ENCODE peak calls at places on chromosomes 7 and 10, in nine cellular contexts. One of them, this sample, is unnamed.

GRCh38 chr7:27123021-27123476 is 7.5 kb downstream of the HOXA4 start:
- DNase-seq in PC-3: no peak
- DNase-seq in SK-N-SH: no peak
- DNase-seq in GM23248: no peak
- DNase-seq in hepatocyte: no peak
- DNase-seq in GM23338: peak; percentile 54
- DNase-seq in neural progenitor cell: no peak
- DNase-seq in MM.1S: no peak
- DNase-seq in HCT116: no peak
- DNase-seq in this sample: no peak

GRCh38 chr7:66187894-66188293 is 17.2 kb upstream of the TPST1 start:
- DNase-seq in PC-3: no peak
- DNase-seq in SK-N-SH: no peak
- DNase-seq in GM23248: peak; percentile 96
- DNase-seq in hepatocyte: peak; percentile 73
- DNase-seq in GM23338: no peak
- DNase-seq in neural progenitor cell: no peak
- DNase-seq in MM.1S: no peak
- DNase-seq in HCT116: no peak
- DNase-seq in this sample: no peak

GRCh38 chr10:113230018-113230610 is 280.1 kb downstream of the TCF7L2 start:
- DNase-seq in PC-3: no peak
- DNase-seq in SK-N-SH: no peak
- DNase-seq in GM23248: no peak
- DNase-seq in hepatocyte: no peak
- DNase-seq in GM23338: peak; percentile 19
- DNase-seq in neural progenitor cell: no peak
- DNase-seq in MM.1S: no peak
- DNase-seq in HCT116: no peak
- DNase-seq in this sample: no peak

GRCh38 chr7:17770710-17771375 is 169.5 kb downstream of the SNX13 start:
- DNase-seq in PC-3: no peak
- DNase-seq in SK-N-SH: no peak
- DNase-seq in GM23248: no peak
- DNase-seq in hepatocyte: no peak
- DNase-seq in GM23338: no peak
- DNase-seq in neural progenitor cell: no peak
- DNase-seq in MM.1S: no peak
- DNase-seq in HCT116: no peak
- DNase-seq in this sample: no peak

GRCh38 chr7:91553410-91553895 is 289.2 kb downstream of the FZD1 start:
- DNase-seq in PC-3: no peak
- DNase-seq in SK-N-SH: peak; percentile 15
- DNase-seq in GM23248: no peak
- DNase-seq in hepatocyte: no peak
- DNase-seq in GM23338: peak; percentile 8
- DNase-seq in neural progenitor cell: no peak
- DNase-seq in MM.1S: no peak
- DNase-seq in HCT116: no peak
- DNase-seq in this sample: no peak

GRCh38 chr7:18119985-18120384 is 92.3 kb upstream of the PRPS1L1 start:
- DNase-seq in PC-3: peak; percentile 38
- DNase-seq in SK-N-SH: no peak
- DNase-seq in GM23248: peak; percentile 42
- DNase-seq in hepatocyte: no peak
- DNase-seq in GM23338: peak; percentile 53
- DNase-seq in neural progenitor cell: peak; percentile 50
- DNase-seq in MM.1S: no peak
- DNase-seq in HCT116: peak; percentile 3
- DNase-seq in this sample: no peak

GRCh38 chr10:36880898-36881297 is 244.5 kb upstream of the ANKRD30A start:
- DNase-seq in PC-3: peak; percentile 93
- DNase-seq in SK-N-SH: peak; percentile 23
- DNase-seq in GM23248: peak; percentile 65
- DNase-seq in hepatocyte: peak; percentile 13
- DNase-seq in GM23338: peak; percentile 60
- DNase-seq in neural progenitor cell: peak; percentile 36
- DNase-seq in MM.1S: peak; percentile 34
- DNase-seq in HCT116: no peak
- DNase-seq in this sample: peak; percentile 48

GRCh38 chr7:111424768-111425167 is 137.5 kb downstream of the IMMP2L start:
- DNase-seq in PC-3: peak; percentile 70
- DNase-seq in SK-N-SH: no peak
- DNase-seq in GM23248: peak; percentile 65
- DNase-seq in hepatocyte: peak; percentile 16
- DNase-seq in GM23338: no peak
- DNase-seq in neural progenitor cell: no peak
- DNase-seq in MM.1S: no peak
- DNase-seq in HCT116: no peak
- DNase-seq in this sample: no peak

GRCh38 chr7:156238366-156239133 is 402.0 kb upstream of the RNF32 start:
- DNase-seq in PC-3: no peak
- DNase-seq in SK-N-SH: no peak
- DNase-seq in GM23248: no peak
- DNase-seq in hepatocyte: no peak
- DNase-seq in GM23338: no peak
- DNase-seq in neural progenitor cell: no peak
- DNase-seq in MM.1S: no peak
- DNase-seq in HCT116: no peak
- DNase-seq in this sample: no peak

GRCh38 chr10:133559216-133559615 is 6.2 kb downstream of the SYCE1 start:
- DNase-seq in PC-3: no peak
- DNase-seq in SK-N-SH: no peak
- DNase-seq in GM23248: no peak
- DNase-seq in hepatocyte: no peak
- DNase-seq in GM23338: no peak
- DNase-seq in neural progenitor cell: no peak
- DNase-seq in MM.1S: no peak
- DNase-seq in HCT116: no peak
- DNase-seq in this sample: no peak

GRCh38 chr7:16839646-16840045 is 34.8 kb upstream of the AGR2 start:
- DNase-seq in PC-3: no peak
- DNase-seq in SK-N-SH: no peak
- DNase-seq in GM23248: peak; percentile 46
- DNase-seq in hepatocyte: no peak
- DNase-seq in GM23338: no peak
- DNase-seq in neural progenitor cell: no peak
- DNase-seq in MM.1S: no peak
- DNase-seq in HCT116: no peak
- DNase-seq in this sample: no peak

GRCh38 chr10:75253281-75254220 is 17.8 kb upstream of the COMTD1 start:
- DNase-seq in PC-3: no peak
- DNase-seq in SK-N-SH: no peak
- DNase-seq in GM23248: no peak
- DNase-seq in hepatocyte: no peak
- DNase-seq in GM23338: no peak
- DNase-seq in neural progenitor cell: no peak
- DNase-seq in MM.1S: peak; percentile 62
- DNase-seq in HCT116: no peak
- DNase-seq in this sample: no peak

DNA sequence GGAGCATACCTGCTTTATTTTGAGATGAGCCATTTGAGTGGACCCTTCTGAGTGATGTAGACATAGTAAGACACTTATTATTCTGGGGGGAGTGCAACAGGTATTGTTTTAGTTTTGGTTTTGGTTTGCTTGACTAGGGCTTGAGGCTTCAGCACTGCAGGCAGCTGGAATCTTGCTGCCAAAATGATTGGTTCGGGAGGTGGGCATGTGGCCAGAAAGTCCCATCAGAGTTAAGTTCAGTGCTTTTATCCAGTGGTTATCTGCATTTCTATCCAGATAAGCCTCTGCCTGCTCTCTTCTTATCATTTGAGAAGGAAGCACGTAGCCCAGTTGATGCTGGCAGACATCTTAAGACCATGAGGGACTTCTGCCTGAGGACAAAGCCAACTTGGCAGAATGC is 9.5 kb upstream of the JAZF1 start:
- DNase-seq in PC-3: no peak
- DNase-seq in SK-N-SH: no peak
- DNase-seq in GM23248: no peak
- DNase-seq in hepatocyte: no peak
- DNase-seq in GM23338: no peak
- DNase-seq in neural progenitor cell: no peak
- DNase-seq in MM.1S: no peak
- DNase-seq in HCT116: no peak
- DNase-seq in this sample: no peak
- H3K4me2 ChIP-seq in PC-3: no peak overlapping the region
- H3K4me2 ChIP-seq in SK-N-SH: no peak overlapping the region
- H3K4me2 ChIP-seq in GM23248: no peak overlapping the region
- H3K4me2 ChIP-seq in hepatocyte: peak overlapping the region; percentile 12
- H3K4me2 ChIP-seq in GM23338: peak overlapping the region; percentile 19
- H3K4me2 ChIP-seq in neural progenitor cell: no peak overlapping the region
- H3K4me2 ChIP-seq in MM.1S: peak overlapping the region; percentile 6
- H3K4me2 ChIP-seq in HCT116: no peak overlapping the region
- H3K4me2 ChIP-seq in this sample: no peak overlapping the region

GRCh38 chr10:131960631-131961046 is 21.1 kb downstream of the BNIP3 start:
- DNase-seq in PC-3: no peak
- DNase-seq in SK-N-SH: no peak
- DNase-seq in GM23248: no peak
- DNase-seq in hepatocyte: no peak
- DNase-seq in GM23338: peak; percentile 24
- DNase-seq in neural progenitor cell: no peak
- DNase-seq in MM.1S: no peak
- DNase-seq in HCT116: no peak
- DNase-seq in this sample: no peak

GRCh38 chr10:131961047-131961776 is 20.5 kb downstream of the BNIP3 start:
- DNase-seq in PC-3: no peak
- DNase-seq in SK-N-SH: peak; percentile 54
- DNase-seq in GM23248: no peak
- DNase-seq in hepatocyte: no peak
- DNase-seq in GM23338: no peak
- DNase-seq in neural progenitor cell: no peak
- DNase-seq in MM.1S: no peak
- DNase-seq in HCT116: no peak
- DNase-seq in this sample: no peak

GRCh38 chr10:131963811-131964210 is 17.9 kb downstream of the BNIP3 start:
- DNase-seq in PC-3: no peak
- DNase-seq in SK-N-SH: no peak
- DNase-seq in GM23248: no peak
- DNase-seq in hepatocyte: no peak
- DNase-seq in GM23338: no peak
- DNase-seq in neural progenitor cell: no peak
- DNase-seq in MM.1S: no peak
- DNase-seq in HCT116: no peak
- DNase-seq in this sample: no peak

GRCh38 chr10:131963350-131963749 is 18.4 kb downstream of the BNIP3 start:
- DNase-seq in PC-3: no peak
- DNase-seq in SK-N-SH: no peak
- DNase-seq in GM23248: no peak
- DNase-seq in hepatocyte: no peak
- DNase-seq in GM23338: no peak
- DNase-seq in neural progenitor cell: no peak
- DNase-seq in MM.1S: no peak
- DNase-seq in HCT116: no peak
- DNase-seq in this sample: no peak

GRCh38 chr10:131961777-131962450 is 19.8 kb downstream of the BNIP3 start:
- DNase-seq in PC-3: no peak
- DNase-seq in SK-N-SH: peak; percentile 73
- DNase-seq in GM23248: peak; percentile 84
- DNase-seq in hepatocyte: no peak
- DNase-seq in GM23338: no peak
- DNase-seq in neural progenitor cell: no peak
- DNase-seq in MM.1S: no peak
- DNase-seq in HCT116: no peak
- DNase-seq in this sample: no peak
- H3K4me3 ChIP-seq in PC-3: no peak overlapping the region
- H3K4me3 ChIP-seq in SK-N-SH: peak overlapping the region; percentile 56
- H3K4me3 ChIP-seq in GM23248: peak overlapping the region; percentile 64
- H3K4me3 ChIP-seq in hepatocyte: no peak overlapping the region
- H3K4me3 ChIP-seq in GM23338: no peak overlapping the region
- H3K4me3 ChIP-seq in neural progenitor cell: no peak overlapping the region
- H3K4me3 ChIP-seq in MM.1S: no peak overlapping the region
- H3K4me3 ChIP-seq in HCT116: no peak overlapping the region
- H3K4me3 ChIP-seq in this sample: no peak overlapping the region

GRCh38 chr10:56178210-56178609 is 182.8 kb downstream of the ZWINT start:
- DNase-seq in PC-3: peak; percentile 11
- DNase-seq in SK-N-SH: peak; percentile 11
- DNase-seq in GM23248: no peak
- DNase-seq in hepatocyte: no peak
- DNase-seq in GM23338: peak; percentile 19
- DNase-seq in neural progenitor cell: no peak
- DNase-seq in MM.1S: no peak
- DNase-seq in HCT116: no peak
- DNase-seq in this sample: no peak
- TF ChIP-seq EZH2phosphoT487 in PC-3: no peak
- TF ChIP-seq EZH2phosphoT487 in SK-N-SH: no peak
- TF ChIP-seq EZH2phosphoT487 in GM23248: no peak
- TF ChIP-seq EZH2phosphoT487 in hepatocyte: no peak
- TF ChIP-seq EZH2phosphoT487 in GM23338: no peak
- TF ChIP-seq EZH2phosphoT487 in neural progenitor cell: no peak
- TF ChIP-seq EZH2phosphoT487 in MM.1S: no peak
- TF ChIP-seq EZH2phosphoT487 in HCT116: no peak
- TF ChIP-seq EZH2phosphoT487 in this sample: no peak

GRCh38 chr7:143248781-143249354 is 14.4 kb upstream of the GSTK1 start:
- DNase-seq in PC-3: peak; percentile 76
- DNase-seq in SK-N-SH: no peak
- DNase-seq in GM23248: no peak
- DNase-seq in hepatocyte: peak; percentile 64
- DNase-seq in GM23338: no peak
- DNase-seq in neural progenitor cell: no peak
- DNase-seq in MM.1S: no peak
- DNase-seq in HCT116: no peak
- DNase-seq in this sample: no peak

GRCh38 chr7:143247372-143247771 is 15.9 kb upstream of the GSTK1 start:
- DNase-seq in PC-3: no peak
- DNase-seq in SK-N-SH: no peak
- DNase-seq in GM23248: no peak
- DNase-seq in hepatocyte: no peak
- DNase-seq in GM23338: no peak
- DNase-seq in neural progenitor cell: no peak
- DNase-seq in MM.1S: no peak
- DNase-seq in HCT116: no peak
- DNase-seq in this sample: no peak

GRCh38 chr7:143250199-143250598 is 13.0 kb upstream of the GSTK1 start:
- DNase-seq in PC-3: no peak
- DNase-seq in SK-N-SH: no peak
- DNase-seq in GM23248: no peak
- DNase-seq in hepatocyte: no peak
- DNase-seq in GM23338: no peak
- DNase-seq in neural progenitor cell: no peak
- DNase-seq in MM.1S: no peak
- DNase-seq in HCT116: no peak
- DNase-seq in this sample: no peak

GRCh38 chr7:143252002-143252401 is 11.2 kb upstream of the GSTK1 start:
- DNase-seq in PC-3: no peak
- DNase-seq in SK-N-SH: no peak
- DNase-seq in GM23248: no peak
- DNase-seq in hepatocyte: no peak
- DNase-seq in GM23338: no peak
- DNase-seq in neural progenitor cell: no peak
- DNase-seq in MM.1S: no peak
- DNase-seq in HCT116: no peak
- DNase-seq in this sample: no peak

DNA sequence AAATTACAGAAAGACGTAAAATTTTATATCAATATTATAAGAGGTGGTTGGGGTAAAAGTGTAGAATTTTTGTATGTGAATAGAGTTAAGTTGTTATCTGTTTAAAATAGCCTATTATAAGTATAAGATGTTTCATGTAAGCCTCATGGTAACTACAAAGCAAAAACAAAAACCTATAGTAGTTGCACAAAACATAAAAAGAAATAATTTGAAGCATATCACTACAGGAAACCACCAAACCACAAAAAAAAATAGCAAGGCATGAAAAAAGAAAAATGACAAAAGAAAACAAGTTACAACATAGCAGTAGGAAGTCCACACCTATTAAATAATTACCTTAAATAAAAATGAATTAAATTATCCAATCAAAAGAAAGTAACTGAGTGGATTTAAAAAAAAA is 12.4 kb upstream of the GSTK1 start:
- DNase-seq in PC-3: no peak
- DNase-seq in SK-N-SH: no peak
- DNase-seq in GM23248: no peak
- DNase-seq in hepatocyte: no peak
- DNase-seq in GM23338: no peak
- DNase-seq in neural progenitor cell: no peak
- DNase-seq in MM.1S: peak; percentile 57
- DNase-seq in HCT116: no peak
- DNase-seq in this sample: no peak
- H3K4me2 ChIP-seq in PC-3: no peak overlapping the region
- H3K4me2 ChIP-seq in SK-N-SH: no peak overlapping the region
- H3K4me2 ChIP-seq in GM23248: no peak overlapping the region
- H3K4me2 ChIP-seq in hepatocyte: no peak overlapping the region
- H3K4me2 ChIP-seq in GM23338: no peak overlapping the region
- H3K4me2 ChIP-seq in neural progenitor cell: no peak overlapping the region
- H3K4me2 ChIP-seq in MM.1S: peak overlapping the region; percentile 16
- H3K4me2 ChIP-seq in HCT116: no peak overlapping the region
- H3K4me2 ChIP-seq in this sample: no peak overlapping the region

This sample was measured in OCI-LY7.